ENCODE peak calls at places on chromosome 15, in seven cellular contexts. One of them, this sample, is unnamed. For H3K4me1 and H3K36me3, the result is how much of the 10 kb centered on the place peaks cover.

GRCh38 chr15:47337836-47338235 is 379.5 kb upstream of the SEMA6D start:
- DNase-seq in CD8-positive, alpha-beta memory T cell: no peak
- DNase-seq in left lung: no peak
- DNase-seq in body of pancreas: no peak
- DNase-seq in trophoblast cell: peak
- DNase-seq in ovary: no peak
- DNase-seq in fibroblast of lung: no peak
- DNase-seq in this sample: no peak

GRCh38 chr15:65829150-65829764 is 37.2 kb upstream of the DENND4A start:
- DNase-seq in CD8-positive, alpha-beta memory T cell: peak
- DNase-seq in left lung: no peak
- DNase-seq in body of pancreas: peak
- DNase-seq in trophoblast cell: peak
- DNase-seq in ovary: no peak
- DNase-seq in fibroblast of lung: peak
- DNase-seq in this sample: no peak

GRCh38 chr15:42737529-42738328 is 801 bp upstream of the CDAN1 start:
- DNase-seq in CD8-positive, alpha-beta memory T cell: no peak
- DNase-seq in left lung: no peak
- DNase-seq in body of pancreas: no peak
- DNase-seq in trophoblast cell: peak
- DNase-seq in ovary: no peak
- DNase-seq in fibroblast of lung: no peak
- DNase-seq in this sample: no peak

GRCh38 chr15:75545066-75545465 is 34.0 kb downstream of the PTPN9 start:
- DNase-seq in CD8-positive, alpha-beta memory T cell: no peak
- DNase-seq in left lung: no peak
- DNase-seq in body of pancreas: no peak
- DNase-seq in trophoblast cell: no peak
- DNase-seq in ovary: no peak
- DNase-seq in fibroblast of lung: no peak
- DNase-seq in this sample: no peak

GRCh38 chr15:94027571-94027970 is 203.8 kb upstream of the MCTP2 start:
- DNase-seq in CD8-positive, alpha-beta memory T cell: no peak
- DNase-seq in left lung: no peak
- DNase-seq in body of pancreas: no peak
- DNase-seq in trophoblast cell: no peak
- DNase-seq in ovary: no peak
- DNase-seq in fibroblast of lung: peak
- DNase-seq in this sample: no peak

GRCh38 chr15:38389924-38390542 is 63.9 kb upstream of the FAM98B start:
- DNase-seq in CD8-positive, alpha-beta memory T cell: peak
- DNase-seq in left lung: peak
- DNase-seq in body of pancreas: peak
- DNase-seq in trophoblast cell: peak
- DNase-seq in ovary: peak
- DNase-seq in fibroblast of lung: peak
- DNase-seq in this sample: no peak

GRCh38 chr15:24899367-24899766 is 55.4 kb upstream of the SNRPN start:
- DNase-seq in CD8-positive, alpha-beta memory T cell: no peak
- DNase-seq in left lung: no peak
- DNase-seq in body of pancreas: no peak
- DNase-seq in trophoblast cell: no peak
- DNase-seq in ovary: no peak
- DNase-seq in fibroblast of lung: no peak
- DNase-seq in this sample: no peak

GRCh38 chr15:68252925-68253534 is 23.5 kb upstream of the CLN6 start:
- DNase-seq in CD8-positive, alpha-beta memory T cell: peak
- DNase-seq in left lung: no peak
- DNase-seq in body of pancreas: peak
- DNase-seq in trophoblast cell: peak
- DNase-seq in ovary: peak
- DNase-seq in fibroblast of lung: peak
- DNase-seq in this sample: no peak

DNA sequence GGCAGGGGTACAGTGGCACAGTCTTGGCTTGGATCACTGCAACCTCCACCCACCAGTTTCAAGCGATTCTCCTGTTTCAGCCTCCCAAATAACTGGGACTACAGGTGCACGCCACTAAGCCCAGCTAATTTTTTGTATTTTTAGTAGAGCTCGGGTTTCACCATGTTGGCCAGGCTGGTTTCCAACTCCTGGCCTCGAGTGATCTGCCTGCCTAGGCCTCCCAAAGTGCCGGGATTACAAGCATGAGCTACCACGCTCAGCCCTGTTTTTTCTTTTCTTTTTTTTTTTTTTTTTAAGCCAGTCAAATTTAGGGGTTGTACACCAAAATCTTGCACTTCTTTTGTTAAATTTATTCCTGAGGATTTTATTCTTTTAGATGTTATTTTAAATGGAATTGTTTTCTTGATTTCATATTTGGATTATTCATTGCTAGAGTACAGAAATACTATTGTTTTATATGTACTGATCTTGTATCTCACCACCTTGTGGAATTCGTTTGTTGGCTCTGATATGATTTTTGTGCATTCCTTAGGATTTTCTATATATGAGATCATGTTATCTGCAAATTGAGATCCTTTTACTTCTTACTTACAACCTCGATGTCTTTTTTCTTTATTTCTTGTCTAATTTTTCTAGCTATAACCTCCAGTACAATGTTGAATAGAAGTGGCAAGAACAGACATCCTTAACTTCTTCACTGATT is 65.6 kb downstream of the ZNF609 start:
- DNase-seq in CD8-positive, alpha-beta memory T cell: no peak
- DNase-seq in left lung: no peak
- DNase-seq in body of pancreas: no peak
- DNase-seq in trophoblast cell: no peak
- DNase-seq in ovary: no peak
- DNase-seq in fibroblast of lung: peak
- DNase-seq in this sample: no peak
- H3K4me1 ChIP-seq in CD8-positive, alpha-beta memory T cell: under half
- H3K4me1 ChIP-seq in left lung: under half
- H3K4me1 ChIP-seq in body of pancreas: under half
- H3K4me1 ChIP-seq in trophoblast cell: under half
- H3K4me1 ChIP-seq in ovary: under half
- H3K4me1 ChIP-seq in fibroblast of lung: under half
- H3K4me1 ChIP-seq in this sample: under half

DNA sequence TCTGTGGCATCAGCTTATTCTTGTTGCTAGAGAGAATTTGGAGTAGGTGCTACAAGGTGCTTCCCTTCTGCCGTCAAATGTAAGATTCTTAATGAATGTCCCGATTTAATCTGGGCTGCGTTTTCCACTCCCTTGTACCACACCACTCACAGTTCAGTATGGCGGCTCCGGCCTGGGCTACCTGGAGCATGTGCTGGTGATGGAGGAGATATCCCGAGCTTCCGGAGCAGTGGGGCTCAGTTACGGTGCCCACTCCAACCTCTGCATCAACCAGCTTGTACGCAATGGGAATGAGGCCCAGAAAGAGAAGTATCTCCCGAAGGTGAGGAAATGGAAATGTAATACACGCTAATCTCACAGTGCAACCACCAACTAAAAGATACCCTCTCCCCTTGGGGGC is 4.9 kb downstream of the IVD start:
- DNase-seq in CD8-positive, alpha-beta memory T cell: no peak
- DNase-seq in left lung: no peak
- DNase-seq in body of pancreas: no peak
- DNase-seq in trophoblast cell: no peak
- DNase-seq in ovary: no peak
- DNase-seq in fibroblast of lung: no peak
- DNase-seq in this sample: no peak
- H3K36me3 ChIP-seq in CD8-positive, alpha-beta memory T cell: under half
- H3K36me3 ChIP-seq in left lung: under half
- H3K36me3 ChIP-seq in body of pancreas: under half
- H3K36me3 ChIP-seq in trophoblast cell: under half
- H3K36me3 ChIP-seq in ovary: under half
- H3K36me3 ChIP-seq in fibroblast of lung: under half
- H3K36me3 ChIP-seq in this sample: half or more

GRCh38 chr15:33720952-33721351 is 247.3 kb upstream of the CHRM5 start:
- DNase-seq in CD8-positive, alpha-beta memory T cell: no peak
- DNase-seq in left lung: no peak
- DNase-seq in body of pancreas: no peak
- DNase-seq in trophoblast cell: no peak
- DNase-seq in ovary: no peak
- DNase-seq in fibroblast of lung: peak
- DNase-seq in this sample: no peak

GRCh38 chr15:33710746-33711145 is 257.6 kb upstream of the CHRM5 start:
- DNase-seq in CD8-positive, alpha-beta memory T cell: no peak
- DNase-seq in left lung: no peak
- DNase-seq in body of pancreas: no peak
- DNase-seq in trophoblast cell: no peak
- DNase-seq in ovary: no peak
- DNase-seq in fibroblast of lung: no peak
- DNase-seq in this sample: no peak

DNA sequence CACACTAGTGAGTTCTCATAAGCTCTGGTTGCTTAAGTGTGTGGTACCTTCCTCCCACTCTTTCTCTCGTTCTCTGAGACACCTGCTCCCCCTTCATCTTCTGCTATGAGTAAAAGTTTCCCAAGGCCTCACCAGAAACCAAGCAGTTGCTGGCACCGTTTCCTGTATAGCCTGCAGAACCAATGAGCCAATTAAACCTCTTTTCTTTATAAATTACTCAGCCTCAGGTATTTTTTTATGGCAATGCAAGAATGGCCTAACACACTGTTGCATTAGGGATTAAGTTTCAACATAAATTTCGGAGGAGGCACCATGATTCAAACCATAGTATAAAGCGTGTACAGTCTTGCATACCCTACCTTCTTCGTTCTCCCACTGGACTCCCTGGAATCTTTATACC is 252.3 kb upstream of the CHRM5 start:
- DNase-seq in CD8-positive, alpha-beta memory T cell: no peak
- DNase-seq in left lung: no peak
- DNase-seq in body of pancreas: no peak
- DNase-seq in trophoblast cell: no peak
- DNase-seq in ovary: no peak
- DNase-seq in fibroblast of lung: no peak
- DNase-seq in this sample: no peak
- H3K4me1 ChIP-seq in CD8-positive, alpha-beta memory T cell: under half
- H3K4me1 ChIP-seq in left lung: under half
- H3K4me1 ChIP-seq in body of pancreas: under half
- H3K4me1 ChIP-seq in trophoblast cell: under half
- H3K4me1 ChIP-seq in ovary: under half
- H3K4me1 ChIP-seq in fibroblast of lung: under half
- H3K4me1 ChIP-seq in this sample: under half

DNA sequence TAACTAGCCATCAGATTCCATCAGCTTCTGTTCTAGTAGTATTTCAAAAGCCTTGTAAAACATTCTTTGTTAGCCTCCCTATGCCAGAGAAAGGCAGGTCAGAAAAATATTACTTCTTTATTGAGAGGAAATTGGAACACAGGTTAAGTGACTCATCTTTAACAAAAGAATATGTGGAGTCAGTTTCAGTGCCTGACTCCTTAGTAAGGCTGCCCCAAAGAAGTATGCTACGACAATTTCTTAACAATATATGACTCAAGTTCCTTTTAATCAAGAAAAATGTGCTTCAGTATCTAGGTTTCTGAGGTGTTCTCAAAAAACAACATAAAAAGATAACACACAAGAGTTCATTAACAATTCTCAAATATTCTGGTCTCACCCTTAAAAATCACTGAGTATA is 139.2 kb downstream of the VPS13C start:
- DNase-seq in CD8-positive, alpha-beta memory T cell: no peak
- DNase-seq in left lung: no peak
- DNase-seq in body of pancreas: no peak
- DNase-seq in trophoblast cell: no peak
- DNase-seq in ovary: no peak
- DNase-seq in fibroblast of lung: peak
- DNase-seq in this sample: no peak
- H3K36me3 ChIP-seq in CD8-positive, alpha-beta memory T cell: under half
- H3K36me3 ChIP-seq in left lung: under half
- H3K36me3 ChIP-seq in body of pancreas: under half
- H3K36me3 ChIP-seq in trophoblast cell: under half
- H3K36me3 ChIP-seq in ovary: under half
- H3K36me3 ChIP-seq in fibroblast of lung: under half
- H3K36me3 ChIP-seq in this sample: under half

DNA sequence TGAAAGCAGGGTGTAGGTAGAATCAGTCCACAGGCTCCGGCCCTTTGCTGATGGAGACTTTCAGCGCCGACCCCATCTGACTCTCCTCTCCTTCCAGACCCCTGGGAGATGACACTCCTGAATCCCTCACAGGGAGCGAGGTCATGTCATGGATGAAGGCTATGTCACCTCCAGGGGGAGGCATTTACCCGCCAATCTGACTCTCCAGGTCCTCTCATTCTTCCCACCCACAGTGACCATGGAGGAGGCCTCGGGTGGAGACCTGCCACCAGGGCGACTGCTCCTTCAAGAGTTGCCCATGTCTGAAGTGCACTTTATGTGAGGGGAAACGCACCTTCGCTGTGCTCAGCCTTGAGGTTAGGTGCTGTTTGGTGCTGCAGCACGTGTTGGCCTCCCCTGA is 112.7 kb downstream of the KLF13 start:
- DNase-seq in CD8-positive, alpha-beta memory T cell: no peak
- DNase-seq in left lung: no peak
- DNase-seq in body of pancreas: no peak
- DNase-seq in trophoblast cell: peak
- DNase-seq in ovary: no peak
- DNase-seq in fibroblast of lung: no peak
- DNase-seq in this sample: no peak
- H3K4me1 ChIP-seq in CD8-positive, alpha-beta memory T cell: half or more
- H3K4me1 ChIP-seq in left lung: half or more
- H3K4me1 ChIP-seq in body of pancreas: under half
- H3K4me1 ChIP-seq in trophoblast cell: under half
- H3K4me1 ChIP-seq in ovary: under half
- H3K4me1 ChIP-seq in fibroblast of lung: under half
- H3K4me1 ChIP-seq in this sample: under half